ENCODE peak calls at places on chromosomes 11 and 22, in four cellular contexts. N is LoVo, T is esophagus squamous epithelium, M is T-cell. W is an unnamed sample.
A peak's percentile ranks its signal among the peaks of the same experiment; 100 is the strongest.

GRCh38 chr11:63882555-63883242 is 34.3 kb downstream of the RCOR2 start:
- DNase-seq in N (no peak), T (no peak), M (no peak), W (no peak)

GRCh38 chr11:64003807-64004589 is 17.8 kb downstream of the OTUB1 start:
- DNase-seq in N (no peak), T (no peak), M (no peak), W (no peak)

GRCh38 chr22:25369133-25369532 is 149.7 kb downstream of the CRYBB2 start:
- DNase-seq in N (no peak), T (no peak), M (no peak), W (no peak)

GRCh38 chr22:31630331-31631329 is 31.4 kb downstream of the PISD start:
- DNase-seq in N (peak; percentile 81), T (peak; percentile 75), M (peak; percentile 90), W (no peak)

GRCh38 chr22:36016656-36017055 is 12.0 kb downstream of the RBFOX2 start:
- DNase-seq in N (no peak), T (no peak), M (no peak), W (no peak)

GRCh38 chr11:100328626-100329340 is 358.3 kb upstream of the ARHGAP42 start:
- DNase-seq in N (peak; percentile 24), T (no peak), M (no peak), W (no peak)

GRCh38 chr11:79336740-79337517 is 103.9 kb downstream of the TENM4 start:
- DNase-seq in N (no peak), T (no peak), M (no peak), W (no peak)

GRCh38 chr11:13354335-13354734 is 76.7 kb downstream of the BMAL1 start:
- DNase-seq in N (no peak), T (no peak), M (no peak), W (no peak)

GRCh38 chr11:72773696-72774095 is 20.2 kb downstream of the STARD10 start:
- DNase-seq in N (no peak), T (no peak), M (no peak), W (no peak)

GRCh38 chr11:66188580-66188979 is 79.9 kb upstream of the RAB1B start:
- DNase-seq in N (no peak), T (no peak), M (no peak), W (no peak)

GRCh38 chr22:50244420-50245213 is at the start of gene TUBGCP6:
- DNase-seq in N (peak; percentile 95), T (peak; percentile 69), M (peak; percentile 84), W (peak; percentile 68)

GRCh38 chr11:72777755-72778278 is 16.0 kb downstream of the STARD10 start:
- DNase-seq in N (no peak), T (no peak), M (no peak), W (no peak)

GRCh38 chr22:37008365-37008764 is 10.9 kb downstream of the TST start:
- DNase-seq in N (no peak), T (no peak), M (no peak), W (no peak)

W was measured in brain pericyte.